ENCODE peak calls at places on chromosome 11, in ten cellular contexts. Y, X, O, Z, I, W, T, R, J and A are unnamed samples.

GRCh38 chr11:2156416-2157182 is 4.4 kb downstream of the INS start:
- DNase-seq in Z (peak; percentile 93), R (peak; percentile 49), X (no peak), O (peak; percentile 86), J (peak; percentile 25), T (peak; percentile 36), I (peak; percentile 78), Y (peak; percentile 71), W (peak; percentile 45), A (peak; percentile 86)

GRCh38 chr11:26229270-26229669 is 102.7 kb upstream of the ANO3 start:
- DNase-seq in X (no peak), Z (no peak), O (no peak), I (no peak), R (no peak), Y (no peak), T (no peak), W (peak; percentile 4), J (no peak), A (no peak)

GRCh38 chr11:94128171-94128745 is 383 bp upstream of the PANX1 start:
- DNase-seq in T (no peak), Y (peak; percentile 24), O (no peak), I (no peak), R (no peak), J (no peak), X (no peak), W (no peak), Z (no peak), A (no peak)

GRCh38 chr11:75561426-75562047 is 516 bp upstream of the SERPINH1 start:
- DNase-seq in X (no peak), R (no peak), T (no peak), Y (no peak), W (no peak), Z (no peak), O (no peak), I (no peak), J (no peak), A (no peak)

GRCh38 chr11:103541186-103541795 is 432.1 kb downstream of the DYNC2H1 start:
- DNase-seq in I (no peak), T (no peak), O (no peak), Y (no peak), W (no peak), R (no peak), X (no peak), Z (no peak), J (no peak), A (no peak)

GRCh38 chr11:111499483-111499882 is 12.7 kb downstream of the BTG4 start:
- DNase-seq in O (no peak), J (no peak), T (no peak), Z (no peak), X (no peak), I (no peak), Y (no peak), W (no peak), R (no peak), A (no peak)

GRCh38 chr11:116892374-116892773 is 55.0 kb upstream of the APOA1 start:
- DNase-seq in W (no peak), Z (no peak), R (no peak), O (no peak), T (no peak), J (no peak), I (no peak), Y (no peak), X (no peak), A (no peak)

GRCh38 chr11:133020321-133020720 is 512.0 kb downstream of the OPCML start:
- DNase-seq in Z (no peak), J (no peak), R (no peak), Y (no peak), T (no peak), I (no peak), X (no peak), W (no peak), O (no peak), A (no peak)

GRCh38 chr11:61827573-61828378 is at the start of gene FADS2:
- DNase-seq in I (peak; percentile 91), Z (peak; percentile 96), J (peak; percentile 72), O (peak; percentile 94), W (peak; percentile 81), R (peak; percentile 83), X (peak; percentile 95), T (peak; percentile 54), Y (peak; percentile 86), A (peak; percentile 85)

GRCh38 chr11:13942908-13943505 is 19.5 kb upstream of the SPON1 start:
- DNase-seq in T (no peak), X (no peak), O (no peak), W (peak; percentile 51), Y (no peak), Z (no peak), I (no peak), R (no peak), J (no peak), A (no peak)

GRCh38 chr11:44555031-44555800 is 10.2 kb upstream of the CD82 start:
- DNase-seq in Y (no peak), J (no peak), W (no peak), O (no peak), I (no peak), T (no peak), X (no peak), R (no peak), Z (no peak), A (no peak)

GRCh38 chr11:86438685-86439084 is 64.0 kb downstream of the CCDC81 start:
- DNase-seq in J (no peak), Z (no peak), X (no peak), T (no peak), W (peak; percentile 52), I (no peak), Y (no peak), O (no peak), R (no peak), A (no peak)

GRCh38 chr11:120579601-120580000 is 68.1 kb downstream of the GRIK4 start:
- DNase-seq in I (no peak), T (no peak), Y (no peak), J (no peak), W (no peak), R (no peak), Z (no peak), X (no peak), O (no peak), A (no peak)

GRCh38 chr11:72685560-72686480 is 11.6 kb upstream of the PDE2A start:
- DNase-seq in I (peak; percentile 69), W (no peak), X (no peak), T (no peak), R (no peak), O (no peak), Y (peak; percentile 37), Z (no peak), J (peak; percentile 74), A (no peak)

GRCh38 chr11:29351301-29351873 is 665.4 kb downstream of the KCNA4 start:
- DNase-seq in W (no peak), O (no peak), J (no peak), Y (no peak), I (no peak), Z (no peak), X (no peak), R (no peak), T (no peak), A (no peak)

GRCh38 chr11:57641011-57641410 is 8.7 kb downstream of the YPEL4 start:
- DNase-seq in R (no peak), W (no peak), T (no peak), O (peak; percentile 65), I (no peak), Y (no peak), Z (peak; percentile 46), X (no peak), J (no peak), A (no peak)

GRCh38 chr11:134557571-134558257 is 145.7 kb upstream of the B3GAT1 start:
- DNase-seq in J (no peak), Y (no peak), X (no peak), W (no peak), I (no peak), O (peak; percentile 22), R (no peak), Z (no peak), T (no peak), A (no peak)

GRCh38 chr11:107669156-107669740 is 42.6 kb downstream of the SLN start:
- DNase-seq in I (no peak), J (no peak), Z (no peak), T (no peak), Y (no peak), X (no peak), W (no peak), O (no peak), R (no peak), A (no peak)

GRCh38 chr11:18144243-18144642 is 11.9 kb downstream of the MRGPRX3 start:
- DNase-seq in I (no peak), O (no peak), W (no peak), R (no peak), Y (no peak), X (no peak), T (no peak), J (no peak), Z (no peak), A (no peak)

GRCh38 chr11:124834526-124835190 is 30.6 kb upstream of the ROBO3 start:
- DNase-seq in X (no peak), R (no peak), T (no peak), I (no peak), J (no peak), Y (no peak), W (no peak), Z (no peak), O (no peak), A (no peak)

GRCh38 chr11:102603091-102603490 is 22.0 kb downstream of the MMP20 start:
- DNase-seq in J (no peak), X (no peak), T (no peak), Y (no peak), R (no peak), I (no peak), O (no peak), Z (peak; percentile 22), W (peak; percentile 18), A (no peak)

GRCh38 chr11:19683862-19684491 is 28.7 kb upstream of the NAV2 start:
- DNase-seq in X (no peak), Z (no peak), I (no peak), O (no peak), R (no peak), J (no peak), Y (no peak), W (no peak), T (no peak), A (no peak)

GRCh38 chr11:86904001-86904400 is 51.2 kb downstream of the FZD4 start:
- DNase-seq in R (no peak), W (no peak), Z (no peak), I (no peak), O (no peak), T (no peak), Y (no peak), J (no peak), X (no peak), A (no peak)

GRCh38 chr11:17786824-17787525 is 52.4 kb downstream of the KCNC1 start:
- DNase-seq in J (no peak), Z (no peak), X (no peak), O (no peak), W (peak; percentile 77), Y (no peak), T (no peak), R (no peak), I (no peak), A (no peak)

GRCh38 chr11:112016088-112016764 is 9.0 kb upstream of the DLAT start:
- DNase-seq in Z (no peak), Y (no peak), R (no peak), X (no peak), O (no peak), W (no peak), T (no peak), I (no peak), J (no peak), A (no peak)

GRCh38 chr11:59510917-59511589 is at the start of gene OR4D9:
- DNase-seq in Y (no peak), W (no peak), T (no peak), O (no peak), I (no peak), Z (no peak), R (peak; percentile 72), X (no peak), J (no peak), A (no peak)